ENCODE peak calls at places on chromosomes 3 and 15, in five cellular contexts. One of them, this sample, is unnamed.

GRCh38 chr3:61663728-61664492 is 102.5 kb downstream of the PTPRG start:
- DNase-seq in epithelial cell of esophagus: peak
- DNase-seq in NB4: no peak
- DNase-seq in body of pancreas: no peak
- DNase-seq in astrocyte of the cerebellum: peak
- DNase-seq in this sample: peak

GRCh38 chr3:13584901-13585300 is 36.0 kb downstream of the FBLN2 start:
- DNase-seq in epithelial cell of esophagus: no peak
- DNase-seq in NB4: no peak
- DNase-seq in body of pancreas: no peak
- DNase-seq in astrocyte of the cerebellum: no peak
- DNase-seq in this sample: no peak

GRCh38 chr3:61172684-61173083 is 78.6 kb downstream of the FHIT start:
- DNase-seq in epithelial cell of esophagus: no peak
- DNase-seq in NB4: no peak
- DNase-seq in body of pancreas: peak
- DNase-seq in astrocyte of the cerebellum: no peak
- DNase-seq in this sample: no peak

GRCh38 chr3:151263126-151263525 is 15.2 kb downstream of the P2RY14 start:
- DNase-seq in epithelial cell of esophagus: no peak
- DNase-seq in NB4: no peak
- DNase-seq in body of pancreas: no peak
- DNase-seq in astrocyte of the cerebellum: peak
- DNase-seq in this sample: no peak

GRCh38 chr15:26882112-26882511 is 15.2 kb downstream of the GABRA5 start:
- DNase-seq in epithelial cell of esophagus: no peak
- DNase-seq in NB4: no peak
- DNase-seq in body of pancreas: no peak
- DNase-seq in astrocyte of the cerebellum: no peak
- DNase-seq in this sample: no peak

GRCh38 chr15:98955331-98955730 is 52.3 kb downstream of the PGPEP1L start:
- DNase-seq in epithelial cell of esophagus: no peak
- DNase-seq in NB4: no peak
- DNase-seq in body of pancreas: peak
- DNase-seq in astrocyte of the cerebellum: no peak
- DNase-seq in this sample: no peak

GRCh38 chr3:133469140-133469731 is 69.4 kb downstream of the BFSP2 start:
- DNase-seq in epithelial cell of esophagus: no peak
- DNase-seq in NB4: no peak
- DNase-seq in body of pancreas: peak
- DNase-seq in astrocyte of the cerebellum: no peak
- DNase-seq in this sample: no peak

GRCh38 chr15:39195988-39196486 is 384.8 kb upstream of the THBS1 start:
- DNase-seq in epithelial cell of esophagus: peak
- DNase-seq in NB4: no peak
- DNase-seq in body of pancreas: no peak
- DNase-seq in astrocyte of the cerebellum: peak
- DNase-seq in this sample: no peak

GRCh38 chr15:66774001-66774814 is 72.2 kb downstream of the SMAD6 start:
- DNase-seq in epithelial cell of esophagus: peak
- DNase-seq in NB4: peak
- DNase-seq in body of pancreas: peak
- DNase-seq in astrocyte of the cerebellum: no peak
- DNase-seq in this sample: peak

DNA sequence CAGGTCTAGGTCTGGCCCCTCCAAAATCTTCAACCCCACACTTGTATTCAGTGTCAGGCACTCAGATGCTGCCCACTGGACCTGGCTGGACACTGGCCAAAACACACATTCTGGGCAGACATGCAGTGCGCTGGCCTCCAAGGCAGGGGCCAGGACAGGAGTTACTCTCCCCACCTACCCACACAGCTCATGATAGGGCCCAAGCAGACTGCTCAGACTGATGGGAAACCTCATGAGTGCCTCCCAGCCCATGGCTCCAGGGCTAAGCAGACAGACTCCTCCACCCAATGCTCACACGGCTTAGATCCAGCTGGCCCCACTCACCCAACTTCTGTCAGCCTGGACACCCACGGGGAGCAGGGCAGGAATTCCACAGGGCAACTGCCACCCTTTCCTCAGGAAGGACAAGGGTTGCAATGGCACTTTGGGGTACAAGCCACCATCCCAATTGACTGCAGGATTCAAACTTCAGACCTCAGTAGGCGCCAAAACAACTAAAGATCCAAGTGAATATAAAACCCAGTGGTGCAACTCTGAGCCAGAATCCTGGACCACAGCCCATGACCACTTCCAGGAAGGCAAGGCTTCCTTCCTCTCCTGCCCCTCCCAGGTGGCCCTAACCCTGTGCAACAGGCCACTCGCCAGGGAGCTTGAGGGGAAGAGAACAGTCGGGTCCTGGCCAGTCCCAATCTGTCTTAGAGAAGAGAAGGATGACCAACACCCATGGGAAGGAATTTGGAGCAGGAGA is 1.4 kb downstream of the LTF start:
- DNase-seq in epithelial cell of esophagus: no peak
- DNase-seq in NB4: no peak
- DNase-seq in body of pancreas: no peak
- DNase-seq in astrocyte of the cerebellum: no peak
- DNase-seq in this sample: no peak
- H3K4me3 ChIP-seq in epithelial cell of esophagus: no peak
- H3K4me3 ChIP-seq in NB4: no peak
- H3K4me3 ChIP-seq in body of pancreas: no peak
- H3K4me3 ChIP-seq in astrocyte of the cerebellum: no peak
- H3K4me3 ChIP-seq in this sample: no peak

GRCh38 chr3:184567924-184568590 is 6.5 kb downstream of the EPHB3 start:
- DNase-seq in epithelial cell of esophagus: no peak
- DNase-seq in NB4: peak
- DNase-seq in body of pancreas: peak
- DNase-seq in astrocyte of the cerebellum: no peak
- DNase-seq in this sample: peak
- H3K4me3 ChIP-seq in epithelial cell of esophagus: peak
- H3K4me3 ChIP-seq in NB4: no peak
- H3K4me3 ChIP-seq in body of pancreas: peak
- H3K4me3 ChIP-seq in astrocyte of the cerebellum: peak
- H3K4me3 ChIP-seq in this sample: peak

DNA sequence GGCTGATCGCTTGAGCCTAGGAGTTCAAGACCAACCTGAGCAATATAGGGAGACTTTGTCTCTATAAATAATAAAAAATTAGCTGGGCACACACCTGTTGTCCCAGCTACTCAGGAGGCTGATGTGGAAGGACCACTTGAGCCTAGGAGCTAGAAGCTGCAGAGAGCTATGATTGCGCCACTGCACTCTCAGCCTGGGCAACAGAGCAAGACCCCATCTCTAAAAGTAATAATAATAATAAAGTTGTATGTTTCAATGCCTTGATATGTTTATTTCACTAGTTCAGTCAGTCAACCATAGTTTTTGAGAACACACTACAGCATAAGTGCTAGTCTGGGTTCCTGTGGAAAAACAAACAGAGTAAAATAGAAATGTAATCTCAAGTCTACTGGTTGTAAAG is 36.5 kb downstream of the IGF2BP2 start:
- DNase-seq in epithelial cell of esophagus: no peak
- DNase-seq in NB4: no peak
- DNase-seq in body of pancreas: no peak
- DNase-seq in astrocyte of the cerebellum: no peak
- DNase-seq in this sample: no peak
- H3K4me3 ChIP-seq in epithelial cell of esophagus: no peak
- H3K4me3 ChIP-seq in NB4: no peak
- H3K4me3 ChIP-seq in body of pancreas: no peak
- H3K4me3 ChIP-seq in astrocyte of the cerebellum: no peak
- H3K4me3 ChIP-seq in this sample: no peak

GRCh38 chr3:25432191-25432720 is 4.2 kb downstream of the RARB start:
- DNase-seq in epithelial cell of esophagus: no peak
- DNase-seq in NB4: no peak
- DNase-seq in body of pancreas: no peak
- DNase-seq in astrocyte of the cerebellum: no peak
- DNase-seq in this sample: no peak
- H3K4me3 ChIP-seq in epithelial cell of esophagus: no peak
- H3K4me3 ChIP-seq in NB4: no peak
- H3K4me3 ChIP-seq in body of pancreas: no peak
- H3K4me3 ChIP-seq in astrocyte of the cerebellum: peak
- H3K4me3 ChIP-seq in this sample: no peak

This sample was measured in SJCRH30.